ENCODE peak calls at places on chromosomes 1 and 21, in six cellular contexts. W is AG04450; Y is EH; P is stimulated activated CD8-positive, alpha-beta memory T cell treated with anti-CD3 and anti-CD28 coated beads, Interleukin-15, amount 100 ng/mL, for 1 hour; Z is activated gamma-delta T cell treated with Interleukin-2 at 50 U/mL for 16 hours; S is EL. K is an unnamed sample.

GRCh38 chr1:56446531-56447098 is 132.7 kb downstream of the PLPP3 start:
- DNase-seq in W (no peak), Y (peak; percentile 45), P (no peak), Z (no peak), S (peak; percentile 20), K (no peak)

GRCh38 chr1:201828451-201828819 is 522 bp upstream of the IPO9 start:
- DNase-seq in W (no peak), Y (peak; percentile 71), P (no peak), Z (no peak), S (peak; percentile 25), K (no peak)

GRCh38 chr1:43789604-43790288 is 82.4 kb downstream of the ST3GAL3 start:
- DNase-seq in W (no peak), Y (no peak), P (no peak), Z (peak; percentile 13), S (no peak), K (no peak)

GRCh38 chr1:9700340-9700739 is 48.8 kb downstream of the PIK3CD start:
- DNase-seq in W (no peak), Y (peak; percentile 89), P (no peak), Z (no peak), S (peak; percentile 91), K (no peak)

GRCh38 chr1:23394176-23394575 is 24.5 kb upstream of the ZNF436 start:
- DNase-seq in W (no peak), Y (peak; percentile 68), P (no peak), Z (no peak), S (peak; percentile 65), K (no peak)

GRCh38 chr1:23384312-23385058 is 14.8 kb upstream of the ZNF436 start:
- DNase-seq in W (no peak), Y (peak; percentile 81), P (no peak), Z (no peak), S (peak; percentile 74), K (no peak)

GRCh38 chr1:52798331-52798730 is 44.2 kb upstream of the ZYG11A start:
- DNase-seq in W (no peak), Y (no peak), P (no peak), Z (no peak), S (no peak), K (no peak)

GRCh38 chr21:43362306-43362927 is 64.5 kb downstream of the SIK1 start:
- DNase-seq in W (peak; percentile 45), Y (peak; percentile 88), P (peak; percentile 51), Z (peak; percentile 77), S (peak; percentile 86), K (peak; percentile 89)

GRCh38 chr1:51328279-51328678 is 2.1 kb downstream of the TTC39A start:
- DNase-seq in W (peak; percentile 16), Y (peak; percentile 64), P (no peak), Z (no peak), S (peak; percentile 45), K (no peak)

GRCh38 chr1:115665319-115665718 is 23.5 kb downstream of the VANGL1 start:
- DNase-seq in W (no peak), Y (no peak), P (no peak), Z (no peak), S (no peak), K (no peak)

GRCh38 chr1:98323906-98324358 is 337.6 kb upstream of the SNX7 start:
- DNase-seq in W (peak; percentile 84), Y (peak; percentile 97), P (no peak), Z (peak; percentile 22), S (peak; percentile 99), K (no peak)

GRCh38 chr1:221772107-221772506 is 30.2 kb upstream of the DUSP10 start:
- DNase-seq in W (no peak), Y (no peak), P (no peak), Z (no peak), S (no peak), K (no peak)

GRCh38 chr1:60970081-60970509 is 112.3 kb upstream of the NFIA start:
- DNase-seq in W (no peak), Y (peak; percentile 41), P (no peak), Z (no peak), S (peak; percentile 8), K (no peak)

GRCh38 chr1:92956254-92956653 is 5.0 kb downstream of the DIPK1A start:
- DNase-seq in W (no peak), Y (no peak), P (no peak), Z (no peak), S (no peak), K (no peak)

GRCh38 chr1:1089731-1090423 is 15.8 kb upstream of the RNF223 start:
- DNase-seq in W (no peak), Y (no peak), P (no peak), Z (no peak), S (no peak), K (no peak)

GRCh38 chr1:39917825-39918224 is 16.1 kb upstream of the MYCL start:
- DNase-seq in W (no peak), Y (no peak), P (no peak), Z (no peak), S (no peak), K (no peak)

GRCh38 chr1:179226749-179227148 is 2.7 kb downstream of the ABL2 start:
- DNase-seq in W (no peak), Y (no peak), P (no peak), Z (no peak), S (no peak), K (no peak)

GRCh38 chr1:192474080-192474683 is 101.4 kb upstream of the RGS1 start:
- DNase-seq in W (no peak), Y (peak; percentile 44), P (no peak), Z (no peak), S (peak; percentile 41), K (no peak)

GRCh38 chr1:167095368-167095767 is 1.5 kb downstream of the STYXL2 start:
- DNase-seq in W (peak; percentile 15), Y (peak; percentile 81), P (no peak), Z (no peak), S (peak; percentile 87), K (no peak)

GRCh38 chr1:202122639-202123335 is at the start of gene GPR37L1:
- DNase-seq in W (no peak), Y (peak; percentile 65), P (no peak), Z (no peak), S (peak; percentile 59), K (no peak)

GRCh38 chr21:32094792-32095191 is 184.1 kb downstream of the MIS18A start:
- DNase-seq in W (no peak), Y (peak; percentile 66), P (no peak), Z (no peak), S (peak; percentile 42), K (no peak)

GRCh38 chr1:94672934-94673333 is 131.4 kb upstream of the F3 start:
- DNase-seq in W (peak; percentile 93), Y (peak; percentile 98), P (no peak), Z (no peak), S (peak; percentile 98), K (no peak)

GRCh38 chr1:155184835-155185782 is 11.5 kb downstream of the TRIM46 start:
- DNase-seq in W (no peak), Y (no peak), P (no peak), Z (no peak), S (no peak), K (peak; percentile 59)

GRCh38 chr1:201542166-201543045 is 3.5 kb downstream of the NAV1 start:
- DNase-seq in W (no peak), Y (peak; percentile 87), P (no peak), Z (no peak), S (peak; percentile 83), K (no peak)

GRCh38 chr1:28877132-28877781 is 37.1 kb upstream of the EPB41 start:
- DNase-seq in W (peak; percentile 23), Y (peak; percentile 74), P (peak; percentile 55), Z (peak; percentile 74), S (peak; percentile 70), K (peak; percentile 81)

GRCh38 chr1:119984771-119985170 is 84.7 kb downstream of the NOTCH2 start:
- DNase-seq in W (no peak), Y (peak; percentile 43), P (no peak), Z (no peak), S (no peak), K (no peak)

GRCh38 chr1:163399976-163400375 is 78.2 kb downstream of the NUF2 start:
- DNase-seq in W (no peak), Y (no peak), P (no peak), Z (no peak), S (no peak), K (no peak)